ENCODE peak calls at places on chromosomes 4 and X, in seven cellular contexts. E, G, N, K, U, O and W are unnamed samples.

GRCh38 chrX:110442631-110443030 is 84.0 kb downstream of the RTL9 start:
- DNase-seq in E (peak; percentile 51), K (peak; percentile 64), N (peak; percentile 3), O (no peak), G (no peak), U (peak; percentile 28), W (peak; percentile 75)

GRCh38 chrX:2432298-2432863 is 68.4 kb downstream of the DHRSX start:
- DNase-seq in O (no peak), N (no peak), G (no peak), E (no peak), U (no peak), K (no peak), W (no peak)

GRCh38 chr4:76811604-76812412 is 86.1 kb downstream of the SOWAHB start:
- DNase-seq in K (no peak), N (no peak), E (no peak), O (no peak), G (no peak), U (peak; percentile 82), W (peak; percentile 74)

GRCh38 chr4:70564033-70564432 is 28.0 kb upstream of the AMBN start:
- DNase-seq in E (no peak), K (no peak), U (no peak), G (no peak), N (no peak), O (no peak), W (peak; percentile 37)

GRCh38 chr4:2419814-2420213 is 1.1 kb downstream of the CFAP99 start:
- DNase-seq in G (no peak), U (no peak), K (no peak), E (no peak), O (no peak), N (no peak), W (no peak)

GRCh38 chr4:54227261-54228063 is 1.6 kb upstream of the PDGFRA start:
- DNase-seq in U (peak; percentile 75), E (peak; percentile 48), K (peak; percentile 44), G (no peak), N (no peak), O (no peak), W (peak; percentile 83)

GRCh38 chr4:41006141-41006540 is 208.2 kb downstream of the APBB2 start:
- DNase-seq in K (no peak), O (no peak), N (no peak), G (no peak), E (no peak), U (peak; percentile 60), W (no peak)

GRCh38 chr4:162853788-162854187 is 312.9 kb downstream of the NAF1 start:
- DNase-seq in E (no peak), G (no peak), U (no peak), O (no peak), N (no peak), K (no peak), W (no peak)

GRCh38 chr4:169583563-169583962 is 28.8 kb downstream of the NEK1 start:
- DNase-seq in O (no peak), U (peak; percentile 13), G (no peak), K (no peak), N (no peak), E (peak; percentile 38), W (no peak)

GRCh38 chrX:63656871-63657580 is 128.0 kb downstream of the ARHGEF9 start:
- DNase-seq in N (no peak), U (peak; percentile 85), O (no peak), E (peak; percentile 20), G (no peak), K (no peak), W (peak; percentile 7)

GRCh38 chr4:173257732-173258717 is 76.1 kb downstream of the HMGB2 start:
- DNase-seq in O (peak; percentile 7), G (peak; percentile 73), U (peak; percentile 61), N (peak; percentile 29), K (peak; percentile 65), E (peak; percentile 58), W (peak; percentile 88)

GRCh38 chr4:161883157-161883556 is 280.6 kb downstream of the FSTL5 start:
- DNase-seq in K (no peak), G (no peak), O (no peak), E (no peak), N (no peak), U (no peak), W (no peak)

GRCh38 chr4:184473515-184474260 is 662 bp downstream of the IRF2 start:
- DNase-seq in K (peak; percentile 21), U (peak; percentile 44), N (peak; percentile 66), G (peak; percentile 42), E (peak; percentile 64), O (peak; percentile 38), W (peak; percentile 67)

GRCh38 chr4:184503869-184504300 is 29.5 kb upstream of the IRF2 start:
- DNase-seq in U (peak; percentile 39), O (no peak), N (peak; percentile 38), K (no peak), E (no peak), G (no peak), W (no peak)

GRCh38 chrX:110851780-110852179 is 56.2 kb upstream of the CHRDL1 start:
- DNase-seq in K (peak; percentile 13), U (peak; percentile 14), E (no peak), G (no peak), N (no peak), O (no peak), W (peak; percentile 17)

GRCh38 chr4:97504713-97505112 is 638.6 kb downstream of the STPG2 start:
- DNase-seq in O (no peak), K (no peak), U (no peak), N (no peak), E (no peak), G (no peak), W (no peak)

GRCh38 chrX:34873500-34874225 is 68.9 kb upstream of the FAM47B start:
- DNase-seq in K (no peak), N (no peak), U (peak; percentile 32), G (no peak), E (no peak), O (no peak), W (no peak)

GRCh38 chrX:40012800-40013682 is 84.7 kb downstream of the BCOR start:
- DNase-seq in O (peak; percentile 45), U (peak; percentile 59), N (no peak), G (peak; percentile 6), K (peak; percentile 62), E (peak; percentile 52), W (peak; percentile 64)

GRCh38 chr4:146646601-146647000 is 7.9 kb downstream of the POU4F2 start:
- DNase-seq in U (no peak), K (no peak), E (no peak), O (no peak), N (no peak), G (no peak), W (no peak)

GRCh38 chr4:39042365-39042764 is 10.2 kb upstream of the TMEM156 start:
- DNase-seq in O (no peak), U (no peak), N (no peak), E (no peak), K (peak; percentile 10), G (no peak), W (no peak)

GRCh38 chr4:3493720-3494492 is 30.8 kb downstream of the DOK7 start:
- DNase-seq in G (no peak), U (no peak), K (no peak), N (no peak), O (no peak), E (no peak), W (peak; percentile 22)

GRCh38 chrX:73213734-73214133 is 917 bp downstream of the NAP1L2 start:
- DNase-seq in G (no peak), U (no peak), E (no peak), K (no peak), O (no peak), N (no peak), W (no peak)

GRCh38 chr4:93409035-93409434 is 419.5 kb upstream of the ATOH1 start:
- DNase-seq in K (no peak), N (no peak), E (no peak), U (no peak), O (no peak), G (no peak), W (peak; percentile 51)

GRCh38 chrX:154715825-154716224 is 35.1 kb downstream of the GAB3 start:
- DNase-seq in N (no peak), E (no peak), O (no peak), K (no peak), U (no peak), G (no peak), W (no peak)

GRCh38 chr4:122224348-122224747 is 72.2 kb downstream of the BLTP1 start:
- DNase-seq in K (peak; percentile 14), E (peak; percentile 9), O (no peak), G (no peak), N (no peak), U (peak; percentile 3), W (peak; percentile 40)

GRCh38 chrX:111671668-111672067 is 9.3 kb upstream of the ALG13 start:
- DNase-seq in U (no peak), E (no peak), G (no peak), N (no peak), O (no peak), K (no peak), W (no peak)